ENCODE peak calls at places on chromosomes 4 and X, in seven cellular contexts. One of them, this sample, is unnamed.
A peak's percentile ranks its signal among the peaks of the same experiment; 100 is the strongest.

GRCh38 chr4:156692016-156692415 is 279.6 kb downstream of the PDGFC start:
- DNase-seq in tibial nerve: no peak
- DNase-seq in astrocyte of the cerebellum: no peak
- DNase-seq in HFFc6: no peak
- DNase-seq in OCI-LY7: no peak
- DNase-seq in HepG2: no peak
- DNase-seq in mammary epithelial cell: no peak
- DNase-seq in this sample: no peak

GRCh38 chrX:33725556-33726232 is 406.4 kb downstream of the FAM47A start:
- DNase-seq in tibial nerve: no peak
- DNase-seq in astrocyte of the cerebellum: no peak
- DNase-seq in HFFc6: no peak
- DNase-seq in OCI-LY7: no peak
- DNase-seq in HepG2: no peak
- DNase-seq in mammary epithelial cell: peak; percentile 16
- DNase-seq in this sample: no peak

GRCh38 chr4:8225704-8226443 is 26.8 kb downstream of the SH3TC1 start:
- DNase-seq in tibial nerve: no peak
- DNase-seq in astrocyte of the cerebellum: no peak
- DNase-seq in HFFc6: no peak
- DNase-seq in OCI-LY7: no peak
- DNase-seq in HepG2: peak; percentile 73
- DNase-seq in mammary epithelial cell: no peak
- DNase-seq in this sample: no peak

GRCh38 chrX:23773601-23774175 is 9.3 kb upstream of the SAT1 start:
- DNase-seq in tibial nerve: no peak
- DNase-seq in astrocyte of the cerebellum: no peak
- DNase-seq in HFFc6: no peak
- DNase-seq in OCI-LY7: peak; percentile 71
- DNase-seq in HepG2: no peak
- DNase-seq in mammary epithelial cell: no peak
- DNase-seq in this sample: no peak

GRCh38 chrX:65821721-65822496 is 154.5 kb downstream of the MSN start:
- DNase-seq in tibial nerve: no peak
- DNase-seq in astrocyte of the cerebellum: no peak
- DNase-seq in HFFc6: no peak
- DNase-seq in OCI-LY7: no peak
- DNase-seq in HepG2: no peak
- DNase-seq in mammary epithelial cell: no peak
- DNase-seq in this sample: no peak

GRCh38 chrX:97446298-97446882 is 562.7 kb downstream of the RPA4 start:
- DNase-seq in tibial nerve: no peak
- DNase-seq in astrocyte of the cerebellum: no peak
- DNase-seq in HFFc6: no peak
- DNase-seq in OCI-LY7: peak; percentile 6
- DNase-seq in HepG2: no peak
- DNase-seq in mammary epithelial cell: no peak
- DNase-seq in this sample: no peak

GRCh38 chrX:77937291-77937690 is 26.8 kb downstream of the ATP7A start:
- DNase-seq in tibial nerve: no peak
- DNase-seq in astrocyte of the cerebellum: peak; percentile 16
- DNase-seq in HFFc6: peak; percentile 5
- DNase-seq in OCI-LY7: no peak
- DNase-seq in HepG2: no peak
- DNase-seq in mammary epithelial cell: peak; percentile 58
- DNase-seq in this sample: no peak

GRCh38 chr4:102114118-102114630 is 231.1 kb downstream of the SLC39A8 start:
- DNase-seq in tibial nerve: no peak
- DNase-seq in astrocyte of the cerebellum: no peak
- DNase-seq in HFFc6: no peak
- DNase-seq in OCI-LY7: no peak
- DNase-seq in HepG2: no peak
- DNase-seq in mammary epithelial cell: no peak
- DNase-seq in this sample: no peak

GRCh38 chr4:153205757-153206156 is 1.5 kb downstream of the TRIM2 start:
- DNase-seq in tibial nerve: no peak
- DNase-seq in astrocyte of the cerebellum: peak; percentile 43
- DNase-seq in HFFc6: no peak
- DNase-seq in OCI-LY7: no peak
- DNase-seq in HepG2: no peak
- DNase-seq in mammary epithelial cell: peak; percentile 46
- DNase-seq in this sample: no peak

GRCh38 chr4:2416564-2417195 is 1.8 kb downstream of the ZFYVE28 start:
- DNase-seq in tibial nerve: no peak
- DNase-seq in astrocyte of the cerebellum: no peak
- DNase-seq in HFFc6: no peak
- DNase-seq in OCI-LY7: no peak
- DNase-seq in HepG2: no peak
- DNase-seq in mammary epithelial cell: no peak
- DNase-seq in this sample: no peak

GRCh38 chr4:98399915-98400314 is 138.7 kb downstream of the RAP1GDS1 start:
- DNase-seq in tibial nerve: no peak
- DNase-seq in astrocyte of the cerebellum: no peak
- DNase-seq in HFFc6: no peak
- DNase-seq in OCI-LY7: no peak
- DNase-seq in HepG2: no peak
- DNase-seq in mammary epithelial cell: peak; percentile 20
- DNase-seq in this sample: no peak

GRCh38 chr4:88623097-88623496 is 30.8 kb downstream of the HERC3 start:
- DNase-seq in tibial nerve: no peak
- DNase-seq in astrocyte of the cerebellum: no peak
- DNase-seq in HFFc6: peak; percentile 94
- DNase-seq in OCI-LY7: no peak
- DNase-seq in HepG2: peak; percentile 24
- DNase-seq in mammary epithelial cell: peak; percentile 98
- DNase-seq in this sample: peak; percentile 93

GRCh38 chr4:11628093-11628725 is 199.5 kb upstream of the HS3ST1 start:
- DNase-seq in tibial nerve: no peak
- DNase-seq in astrocyte of the cerebellum: no peak
- DNase-seq in HFFc6: no peak
- DNase-seq in OCI-LY7: no peak
- DNase-seq in HepG2: no peak
- DNase-seq in mammary epithelial cell: peak; percentile 42
- DNase-seq in this sample: no peak

GRCh38 chr4:155602351-155603140 is 64.1 kb upstream of the GUCY1A1 start:
- DNase-seq in tibial nerve: no peak
- DNase-seq in astrocyte of the cerebellum: no peak
- DNase-seq in HFFc6: no peak
- DNase-seq in OCI-LY7: no peak
- DNase-seq in HepG2: no peak
- DNase-seq in mammary epithelial cell: peak; percentile 76
- DNase-seq in this sample: no peak

GRCh38 chr4:121358473-121358872 is 22.3 kb downstream of the QRFPR start:
- DNase-seq in tibial nerve: no peak
- DNase-seq in astrocyte of the cerebellum: peak; percentile 31
- DNase-seq in HFFc6: peak; percentile 46
- DNase-seq in OCI-LY7: no peak
- DNase-seq in HepG2: no peak
- DNase-seq in mammary epithelial cell: peak; percentile 57
- DNase-seq in this sample: peak; percentile 66

GRCh38 chr4:13626492-13627184 is 887 bp downstream of the BOD1L1 start:
- DNase-seq in tibial nerve: no peak
- DNase-seq in astrocyte of the cerebellum: no peak
- DNase-seq in HFFc6: no peak
- DNase-seq in OCI-LY7: no peak
- DNase-seq in HepG2: no peak
- DNase-seq in mammary epithelial cell: peak; percentile 25
- DNase-seq in this sample: no peak

GRCh38 chr4:13633671-13634070 is 6.1 kb upstream of the BOD1L1 start:
- DNase-seq in tibial nerve: no peak
- DNase-seq in astrocyte of the cerebellum: no peak
- DNase-seq in HFFc6: no peak
- DNase-seq in OCI-LY7: no peak
- DNase-seq in HepG2: no peak
- DNase-seq in mammary epithelial cell: peak; percentile 18
- DNase-seq in this sample: no peak

GRCh38 chr4:13627185-13627605 is 330 bp downstream of the BOD1L1 start:
- DNase-seq in tibial nerve: no peak
- DNase-seq in astrocyte of the cerebellum: no peak
- DNase-seq in HFFc6: no peak
- DNase-seq in OCI-LY7: peak; percentile 55
- DNase-seq in HepG2: no peak
- DNase-seq in mammary epithelial cell: no peak
- DNase-seq in this sample: no peak

GRCh38 chr4:13627606-13628301 is at the start of gene BOD1L1:
- DNase-seq in tibial nerve: peak; percentile 84
- DNase-seq in astrocyte of the cerebellum: peak; percentile 58
- DNase-seq in HFFc6: peak; percentile 85
- DNase-seq in OCI-LY7: peak; percentile 88
- DNase-seq in HepG2: peak; percentile 90
- DNase-seq in mammary epithelial cell: peak; percentile 90
- DNase-seq in this sample: peak; percentile 54
- TF ChIP-seq CTCF in tibial nerve: peak; percentile 49
- TF ChIP-seq CTCF in astrocyte of the cerebellum: peak; percentile 63
- TF ChIP-seq CTCF in HFFc6: peak; percentile 74
- TF ChIP-seq CTCF in OCI-LY7: peak; percentile 50
- TF ChIP-seq CTCF in HepG2: peak; percentile 83
- TF ChIP-seq CTCF in mammary epithelial cell: peak; percentile 61
- TF ChIP-seq CTCF in this sample: peak; percentile 66

DNA sequence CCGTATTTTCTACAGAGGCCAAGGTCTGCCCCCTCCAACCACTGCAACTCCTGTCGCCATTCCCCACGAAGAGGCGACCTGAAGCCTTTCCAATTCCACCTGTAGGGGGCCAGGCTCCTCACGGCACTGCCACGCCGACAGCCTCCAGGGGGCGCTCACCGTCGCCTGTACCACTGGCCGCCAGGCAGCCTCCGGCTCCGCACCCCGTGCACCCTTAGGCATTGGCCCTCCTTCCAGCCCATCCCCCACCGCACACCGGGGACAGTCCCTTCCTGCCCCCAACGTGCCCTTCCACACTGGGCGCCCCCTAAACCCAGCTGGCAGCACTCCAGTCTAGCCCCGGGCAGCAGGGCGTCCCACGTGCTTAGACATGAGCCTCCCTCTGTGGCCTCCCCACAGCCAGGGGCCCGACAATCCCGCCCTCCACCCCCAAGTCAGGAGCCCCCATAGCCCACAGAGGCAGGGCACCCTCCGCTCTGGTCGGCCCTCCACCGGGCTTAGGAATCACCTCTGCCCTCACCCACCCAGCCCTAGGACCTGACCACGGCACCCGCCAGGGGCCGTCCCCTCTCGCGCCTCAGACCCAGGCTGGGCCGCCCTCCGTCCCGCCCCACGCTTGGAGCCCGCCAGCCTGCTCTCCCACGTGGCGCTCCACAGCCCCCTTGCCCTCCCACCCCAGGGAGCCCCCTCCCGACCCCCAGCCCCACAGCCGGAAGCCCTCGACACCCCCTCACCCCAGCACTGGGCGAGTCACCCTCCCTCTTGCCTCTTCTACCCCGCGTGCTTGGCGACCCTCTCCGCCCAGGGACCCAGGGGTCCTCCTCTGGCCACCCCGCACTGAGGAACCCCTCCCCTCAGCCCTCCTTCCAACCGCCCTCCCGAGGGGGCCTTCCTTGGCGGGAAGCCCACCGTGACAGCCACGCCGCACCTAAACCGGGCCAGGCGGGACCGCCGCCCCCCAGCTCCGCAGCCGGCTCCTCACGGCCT is 711 bp downstream of the PNMA6E start:
- DNase-seq in tibial nerve: no peak
- DNase-seq in astrocyte of the cerebellum: no peak
- DNase-seq in HFFc6: no peak
- DNase-seq in OCI-LY7: peak; percentile 63
- DNase-seq in HepG2: peak; percentile 29
- DNase-seq in mammary epithelial cell: no peak
- DNase-seq in this sample: no peak
- TF ChIP-seq CTCF in tibial nerve: no peak
- TF ChIP-seq CTCF in astrocyte of the cerebellum: peak; percentile 44
- TF ChIP-seq CTCF in HFFc6: peak; percentile 69
- TF ChIP-seq CTCF in OCI-LY7: peak; percentile 93
- TF ChIP-seq CTCF in HepG2: peak; percentile 92
- TF ChIP-seq CTCF in mammary epithelial cell: peak; percentile 81
- TF ChIP-seq CTCF in this sample: peak; percentile 62

GRCh38 chr4:150827226-150827625 is 187.9 kb downstream of the LRBA start:
- DNase-seq in tibial nerve: no peak
- DNase-seq in astrocyte of the cerebellum: no peak
- DNase-seq in HFFc6: no peak
- DNase-seq in OCI-LY7: no peak
- DNase-seq in HepG2: no peak
- DNase-seq in mammary epithelial cell: no peak
- DNase-seq in this sample: no peak

GRCh38 chr4:150822407-150822806 is 192.7 kb downstream of the LRBA start:
- DNase-seq in tibial nerve: no peak
- DNase-seq in astrocyte of the cerebellum: no peak
- DNase-seq in HFFc6: no peak
- DNase-seq in OCI-LY7: no peak
- DNase-seq in HepG2: no peak
- DNase-seq in mammary epithelial cell: no peak
- DNase-seq in this sample: no peak

GRCh38 chr4:150826302-150826701 is 188.8 kb downstream of the LRBA start:
- DNase-seq in tibial nerve: no peak
- DNase-seq in astrocyte of the cerebellum: no peak
- DNase-seq in HFFc6: no peak
- DNase-seq in OCI-LY7: no peak
- DNase-seq in HepG2: no peak
- DNase-seq in mammary epithelial cell: no peak
- DNase-seq in this sample: no peak

DNA sequence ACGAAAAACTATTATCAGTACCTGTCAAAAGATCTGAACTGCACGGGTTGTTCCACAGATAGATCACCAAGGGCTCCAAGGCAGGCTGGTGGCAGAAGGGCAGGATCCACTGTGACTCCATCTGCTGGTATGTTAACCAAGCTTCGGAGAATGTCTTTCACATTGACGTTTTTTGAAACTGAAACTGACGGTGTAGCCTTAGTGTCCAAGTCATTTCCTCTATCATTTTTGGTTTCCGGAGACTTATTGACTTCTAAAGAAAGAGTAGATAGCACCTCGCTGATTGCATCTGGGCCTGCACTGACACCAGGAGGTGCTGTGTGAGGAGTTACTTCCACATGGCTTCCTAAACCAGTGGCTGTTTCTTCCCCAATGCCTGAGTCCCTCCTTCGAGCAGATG is 186.9 kb downstream of the LRBA start:
- DNase-seq in tibial nerve: no peak
- DNase-seq in astrocyte of the cerebellum: no peak
- DNase-seq in HFFc6: no peak
- DNase-seq in OCI-LY7: no peak
- DNase-seq in HepG2: no peak
- DNase-seq in mammary epithelial cell: no peak
- DNase-seq in this sample: no peak
- TF ChIP-seq CTCF in tibial nerve: no peak
- TF ChIP-seq CTCF in astrocyte of the cerebellum: no peak
- TF ChIP-seq CTCF in HFFc6: no peak
- TF ChIP-seq CTCF in OCI-LY7: no peak
- TF ChIP-seq CTCF in HepG2: no peak
- TF ChIP-seq CTCF in mammary epithelial cell: no peak
- TF ChIP-seq CTCF in this sample: no peak

DNA sequence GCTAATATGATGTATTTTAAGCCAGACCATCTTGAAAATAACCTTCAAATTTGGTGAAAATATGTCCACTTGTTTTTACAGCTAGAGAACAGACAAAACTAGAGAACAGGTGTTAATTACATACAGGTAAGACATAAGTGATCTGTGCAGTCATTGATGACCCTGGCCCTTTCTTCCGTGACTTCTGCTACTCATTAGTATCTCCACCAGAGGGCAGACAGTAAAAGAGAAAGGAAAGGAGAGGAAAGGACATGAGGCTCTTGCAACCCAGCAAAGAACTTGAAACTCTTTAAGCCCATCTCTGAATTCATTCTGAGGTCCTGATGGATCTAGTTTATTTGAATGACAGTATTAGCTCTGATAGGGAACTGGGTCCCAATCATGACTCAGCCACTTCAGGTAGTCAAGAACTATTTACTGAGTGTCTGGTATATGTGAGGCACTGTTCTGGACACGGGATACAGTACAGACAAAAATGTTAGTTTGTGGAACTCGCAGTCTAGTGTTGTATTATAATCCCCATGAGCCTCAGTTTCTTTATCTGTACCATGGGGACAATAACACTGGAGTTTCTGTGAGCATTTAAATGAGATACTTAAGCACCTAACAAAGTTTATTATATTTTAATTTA is 121.0 kb upstream of the TEX13D start:
- DNase-seq in tibial nerve: no peak
- DNase-seq in astrocyte of the cerebellum: no peak
- DNase-seq in HFFc6: peak; percentile 15
- DNase-seq in OCI-LY7: peak; percentile 60
- DNase-seq in HepG2: peak; percentile 28
- DNase-seq in mammary epithelial cell: peak; percentile 44
- DNase-seq in this sample: no peak
- TF ChIP-seq CTCF in tibial nerve: peak; percentile 27
- TF ChIP-seq CTCF in astrocyte of the cerebellum: peak; percentile 63
- TF ChIP-seq CTCF in HFFc6: peak; percentile 71
- TF ChIP-seq CTCF in OCI-LY7: peak; percentile 78
- TF ChIP-seq CTCF in HepG2: peak; percentile 66
- TF ChIP-seq CTCF in mammary epithelial cell: peak; percentile 72
- TF ChIP-seq CTCF in this sample: peak; percentile 58

This sample was measured in BJ.